ENCODE peak calls at places on chromosomes 2 and 18, in five cellular contexts. One of them, this sample, is unnamed.

GRCh38 chr2:161165811-161166210 is 5.6 kb downstream of the TANK start:
- DNase-seq in GM23248: peak; percentile 35
- DNase-seq in nephron progenitor cell: no peak
- DNase-seq in NCI-H1092 treated with DMSO at 0.1 percent for 48 hours: no peak
- DNase-seq in transverse colon: no peak
- DNase-seq in this sample: no peak

GRCh38 chr2:198660491-198660890 is 797.2 kb downstream of the SATB2 start:
- DNase-seq in GM23248: peak; percentile 62
- DNase-seq in nephron progenitor cell: no peak
- DNase-seq in NCI-H1092 treated with DMSO at 0.1 percent for 48 hours: no peak
- DNase-seq in transverse colon: no peak
- DNase-seq in this sample: no peak

GRCh38 chr2:192687000-192687399 is 492.3 kb upstream of the TMEFF2 start:
- DNase-seq in GM23248: no peak
- DNase-seq in nephron progenitor cell: no peak
- DNase-seq in NCI-H1092 treated with DMSO at 0.1 percent for 48 hours: no peak
- DNase-seq in transverse colon: no peak
- DNase-seq in this sample: no peak

GRCh38 chr18:69172046-69172445 is 228.6 kb upstream of the DOK6 start:
- DNase-seq in GM23248: peak; percentile 20
- DNase-seq in nephron progenitor cell: no peak
- DNase-seq in NCI-H1092 treated with DMSO at 0.1 percent for 48 hours: no peak
- DNase-seq in transverse colon: no peak
- DNase-seq in this sample: no peak

GRCh38 chr18:48395646-48396045 is 13.5 kb downstream of the ZBTB7C start:
- DNase-seq in GM23248: no peak
- DNase-seq in nephron progenitor cell: no peak
- DNase-seq in NCI-H1092 treated with DMSO at 0.1 percent for 48 hours: no peak
- DNase-seq in transverse colon: no peak
- DNase-seq in this sample: no peak

GRCh38 chr2:236667526-236667925 is 97.9 kb downstream of the ACKR3 start:
- DNase-seq in GM23248: no peak
- DNase-seq in nephron progenitor cell: no peak
- DNase-seq in NCI-H1092 treated with DMSO at 0.1 percent for 48 hours: no peak
- DNase-seq in transverse colon: no peak
- DNase-seq in this sample: no peak

GRCh38 chr2:122263746-122264145 is 508.3 kb downstream of the TSN start:
- DNase-seq in GM23248: peak; percentile 16
- DNase-seq in nephron progenitor cell: no peak
- DNase-seq in NCI-H1092 treated with DMSO at 0.1 percent for 48 hours: no peak
- DNase-seq in transverse colon: no peak
- DNase-seq in this sample: no peak

GRCh38 chr2:60890393-60890707 is 9.0 kb downstream of the REL start:
- DNase-seq in GM23248: no peak
- DNase-seq in nephron progenitor cell: no peak
- DNase-seq in NCI-H1092 treated with DMSO at 0.1 percent for 48 hours: no peak
- DNase-seq in transverse colon: no peak
- DNase-seq in this sample: no peak

GRCh38 chr18:22639026-22639463 is 221.3 kb upstream of the CTAGE1 start:
- DNase-seq in GM23248: peak; percentile 73
- DNase-seq in nephron progenitor cell: no peak
- DNase-seq in NCI-H1092 treated with DMSO at 0.1 percent for 48 hours: no peak
- DNase-seq in transverse colon: no peak
- DNase-seq in this sample: no peak

GRCh38 chr2:42336361-42336965 is 24.6 kb downstream of the COX7A2L start:
- DNase-seq in GM23248: no peak
- DNase-seq in nephron progenitor cell: no peak
- DNase-seq in NCI-H1092 treated with DMSO at 0.1 percent for 48 hours: no peak
- DNase-seq in transverse colon: no peak
- DNase-seq in this sample: no peak

GRCh38 chr2:27527182-27527581 is 30.5 kb downstream of the GCKR start:
- DNase-seq in GM23248: peak; percentile 41
- DNase-seq in nephron progenitor cell: no peak
- DNase-seq in NCI-H1092 treated with DMSO at 0.1 percent for 48 hours: no peak
- DNase-seq in transverse colon: no peak
- DNase-seq in this sample: no peak

GRCh38 chr2:127531133-127531709 is 4.3 kb upstream of the MYO7B start:
- DNase-seq in GM23248: peak; percentile 56
- DNase-seq in nephron progenitor cell: no peak
- DNase-seq in NCI-H1092 treated with DMSO at 0.1 percent for 48 hours: no peak
- DNase-seq in transverse colon: peak; percentile 41
- DNase-seq in this sample: no peak

GRCh38 chr2:182020319-182021055 is 34.8 kb downstream of the PPP1R1C start:
- DNase-seq in GM23248: peak; percentile 45
- DNase-seq in nephron progenitor cell: no peak
- DNase-seq in NCI-H1092 treated with DMSO at 0.1 percent for 48 hours: no peak
- DNase-seq in transverse colon: no peak
- DNase-seq in this sample: no peak

GRCh38 chr2:237574894-237575868 is 8.8 kb downstream of the PRLH start:
- DNase-seq in GM23248: no peak
- DNase-seq in nephron progenitor cell: no peak
- DNase-seq in NCI-H1092 treated with DMSO at 0.1 percent for 48 hours: no peak
- DNase-seq in transverse colon: peak; percentile 30
- DNase-seq in this sample: peak; percentile 44

GRCh38 chr2:100184055-100184737 is 41.8 kb upstream of the AFF3 start:
- DNase-seq in GM23248: no peak
- DNase-seq in nephron progenitor cell: no peak
- DNase-seq in NCI-H1092 treated with DMSO at 0.1 percent for 48 hours: peak; percentile 21
- DNase-seq in transverse colon: no peak
- DNase-seq in this sample: no peak

GRCh38 chr2:182946949-182947348 is 80.5 kb upstream of the FRZB start:
- DNase-seq in GM23248: no peak
- DNase-seq in nephron progenitor cell: no peak
- DNase-seq in NCI-H1092 treated with DMSO at 0.1 percent for 48 hours: no peak
- DNase-seq in transverse colon: no peak
- DNase-seq in this sample: no peak

GRCh38 chr2:204024503-204024902 is 87.9 kb downstream of the ICOS start:
- DNase-seq in GM23248: peak; percentile 59
- DNase-seq in nephron progenitor cell: peak; percentile 27
- DNase-seq in NCI-H1092 treated with DMSO at 0.1 percent for 48 hours: peak; percentile 28
- DNase-seq in transverse colon: peak; percentile 16
- DNase-seq in this sample: no peak

GRCh38 chr2:37911296-37911888 is 13.7 kb upstream of the RMDN2 start:
- DNase-seq in GM23248: no peak
- DNase-seq in nephron progenitor cell: no peak
- DNase-seq in NCI-H1092 treated with DMSO at 0.1 percent for 48 hours: no peak
- DNase-seq in transverse colon: no peak
- DNase-seq in this sample: no peak

This sample was measured in mucosa of descending colon.